ENCODE peak calls at places on chromosomes 11 and 22, in eight cellular contexts. One of them, this sample, is unnamed.
A peak's percentile ranks its signal among the peaks of the same experiment; 100 is the strongest.

GRCh38 chr22:40525250-40525884 is 111.2 kb downstream of the MRTFA start:
- DNase-seq in adrenal gland: peak; percentile 73
- DNase-seq in suprapubic skin: no peak
- DNase-seq in endothelial cell of umbilical vein: peak; percentile 65
- DNase-seq in H54: no peak
- DNase-seq in gastrocnemius medialis: peak; percentile 26
- DNase-seq in A549: no peak
- DNase-seq in uterus: no peak
- DNase-seq in this sample: peak; percentile 79

GRCh38 chr11:130071211-130071712 is 1.6 kb downstream of the APLP2 start:
- DNase-seq in A549: peak; percentile 5
- DNase-seq in endothelial cell of umbilical vein: peak; percentile 66
- DNase-seq in uterus: no peak
- DNase-seq in gastrocnemius medialis: no peak
- DNase-seq in adrenal gland: peak; percentile 11
- DNase-seq in suprapubic skin: no peak
- DNase-seq in H54: peak; percentile 28
- DNase-seq in this sample: peak; percentile 72

GRCh38 chr11:113840932-113841664 is 34.3 kb downstream of the USP28 start:
- DNase-seq in adrenal gland: no peak
- DNase-seq in uterus: no peak
- DNase-seq in endothelial cell of umbilical vein: no peak
- DNase-seq in H54: no peak
- DNase-seq in suprapubic skin: no peak
- DNase-seq in gastrocnemius medialis: no peak
- DNase-seq in A549: no peak
- DNase-seq in this sample: no peak

GRCh38 chr22:40348025-40348658 is 1.8 kb downstream of the ADSL start:
- DNase-seq in gastrocnemius medialis: peak; percentile 67
- DNase-seq in adrenal gland: peak; percentile 74
- DNase-seq in A549: peak; percentile 46
- DNase-seq in uterus: no peak
- DNase-seq in H54: peak; percentile 13
- DNase-seq in endothelial cell of umbilical vein: peak; percentile 65
- DNase-seq in suprapubic skin: no peak
- DNase-seq in this sample: peak; percentile 83

GRCh38 chr11:69909561-69910518 is 90.6 kb upstream of the FGF3 start:
- DNase-seq in endothelial cell of umbilical vein: no peak
- DNase-seq in A549: no peak
- DNase-seq in uterus: no peak
- DNase-seq in gastrocnemius medialis: no peak
- DNase-seq in H54: no peak
- DNase-seq in suprapubic skin: no peak
- DNase-seq in adrenal gland: no peak
- DNase-seq in this sample: no peak

GRCh38 chr11:26993965-26994446 is at the start of gene FIBIN:
- DNase-seq in A549: no peak
- DNase-seq in adrenal gland: no peak
- DNase-seq in endothelial cell of umbilical vein: no peak
- DNase-seq in suprapubic skin: peak; percentile 79
- DNase-seq in H54: no peak
- DNase-seq in uterus: peak; percentile 46
- DNase-seq in gastrocnemius medialis: peak; percentile 25
- DNase-seq in this sample: no peak

GRCh38 chr22:38320605-38321402 is 3.6 kb upstream of the CSNK1E start:
- DNase-seq in H54: no peak
- DNase-seq in A549: no peak
- DNase-seq in uterus: no peak
- DNase-seq in adrenal gland: peak; percentile 65
- DNase-seq in gastrocnemius medialis: no peak
- DNase-seq in endothelial cell of umbilical vein: no peak
- DNase-seq in suprapubic skin: no peak
- DNase-seq in this sample: no peak

GRCh38 chr11:91248199-91248807 is 976.3 kb upstream of the FAT3 start:
- DNase-seq in adrenal gland: peak; percentile 66
- DNase-seq in A549: peak; percentile 2
- DNase-seq in suprapubic skin: no peak
- DNase-seq in H54: no peak
- DNase-seq in uterus: no peak
- DNase-seq in endothelial cell of umbilical vein: peak; percentile 56
- DNase-seq in gastrocnemius medialis: no peak
- DNase-seq in this sample: peak; percentile 49

GRCh38 chr11:113655771-113656170 is 50.3 kb downstream of the TMPRSS5 start:
- DNase-seq in endothelial cell of umbilical vein: no peak
- DNase-seq in adrenal gland: no peak
- DNase-seq in gastrocnemius medialis: no peak
- DNase-seq in suprapubic skin: no peak
- DNase-seq in A549: no peak
- DNase-seq in uterus: no peak
- DNase-seq in H54: no peak
- DNase-seq in this sample: no peak

GRCh38 chr22:31750365-31751284 is 693 bp upstream of the PRR14L start:
- DNase-seq in uterus: no peak
- DNase-seq in endothelial cell of umbilical vein: no peak
- DNase-seq in A549: no peak
- DNase-seq in adrenal gland: no peak
- DNase-seq in H54: no peak
- DNase-seq in suprapubic skin: no peak
- DNase-seq in gastrocnemius medialis: no peak
- DNase-seq in this sample: peak; percentile 42

GRCh38 chr22:43814264-43814663 is 2.2 kb upstream of the EFCAB6 start:
- DNase-seq in A549: no peak
- DNase-seq in uterus: no peak
- DNase-seq in adrenal gland: no peak
- DNase-seq in H54: no peak
- DNase-seq in gastrocnemius medialis: no peak
- DNase-seq in suprapubic skin: no peak
- DNase-seq in endothelial cell of umbilical vein: no peak
- DNase-seq in this sample: no peak

GRCh38 chr11:64089493-64089892 is 53.8 kb downstream of the FLRT1 start:
- DNase-seq in uterus: no peak
- DNase-seq in gastrocnemius medialis: no peak
- DNase-seq in endothelial cell of umbilical vein: no peak
- DNase-seq in A549: no peak
- DNase-seq in H54: no peak
- DNase-seq in suprapubic skin: no peak
- DNase-seq in adrenal gland: no peak
- DNase-seq in this sample: no peak

DNA sequence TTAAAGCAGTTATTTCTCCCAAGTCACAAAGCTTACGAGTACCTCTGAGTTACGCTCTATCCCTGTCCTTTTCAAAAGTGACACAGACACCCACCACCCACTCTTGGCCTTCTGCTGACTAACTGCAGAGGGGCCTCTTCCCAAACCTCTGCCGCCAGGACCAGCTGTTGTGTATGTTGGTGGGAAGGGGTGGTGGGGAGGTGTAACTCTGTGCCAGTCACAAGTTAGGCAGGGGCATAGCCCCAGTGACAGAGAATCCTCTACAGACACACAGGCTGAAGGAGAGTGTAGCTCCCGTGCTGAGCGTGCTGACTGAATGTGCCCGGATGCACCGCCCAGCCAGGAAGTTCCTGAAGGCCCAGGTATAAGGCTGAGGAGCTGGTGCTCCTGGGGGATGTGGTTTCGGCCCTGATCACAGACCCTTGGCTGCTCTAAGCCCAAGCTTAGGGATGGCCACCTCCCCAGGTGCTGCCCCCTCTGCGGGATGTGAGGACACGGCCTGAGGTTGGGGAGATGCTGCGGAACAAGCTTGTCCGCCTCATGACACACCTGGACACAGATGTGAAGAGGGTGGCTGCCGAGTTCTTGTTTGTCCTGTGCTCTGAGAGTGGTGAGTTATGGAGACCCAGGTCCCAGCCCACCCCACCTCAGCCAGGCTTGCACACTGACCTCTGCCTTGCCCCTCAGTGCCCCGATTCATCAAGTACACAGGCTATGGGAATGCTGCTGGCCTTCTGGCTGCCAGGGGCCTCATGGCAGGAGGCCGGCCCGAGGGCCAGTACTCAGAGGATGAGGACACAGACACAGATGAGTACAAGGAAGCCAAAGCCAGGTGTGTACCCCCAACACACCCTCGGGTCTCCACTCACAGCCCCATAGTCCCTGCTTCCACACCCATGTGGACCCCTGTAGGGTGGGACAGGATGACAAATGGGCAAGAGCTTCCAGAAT is 4.9 kb downstream of the RIC8A start:
- DNase-seq in uterus: no peak
- DNase-seq in suprapubic skin: peak; percentile 56
- DNase-seq in gastrocnemius medialis: no peak
- DNase-seq in adrenal gland: no peak
- DNase-seq in H54: no peak
- DNase-seq in A549: no peak
- DNase-seq in endothelial cell of umbilical vein: no peak
- DNase-seq in this sample: no peak
- TF ChIP-seq POLR2A in uterus: no peak
- TF ChIP-seq POLR2A in suprapubic skin: no peak
- TF ChIP-seq POLR2A in gastrocnemius medialis: no peak
- TF ChIP-seq POLR2A in adrenal gland: no peak
- TF ChIP-seq POLR2A in H54: no peak
- TF ChIP-seq POLR2A in A549: no peak
- TF ChIP-seq POLR2A in endothelial cell of umbilical vein: no peak
- TF ChIP-seq POLR2A in this sample: no peak

DNA sequence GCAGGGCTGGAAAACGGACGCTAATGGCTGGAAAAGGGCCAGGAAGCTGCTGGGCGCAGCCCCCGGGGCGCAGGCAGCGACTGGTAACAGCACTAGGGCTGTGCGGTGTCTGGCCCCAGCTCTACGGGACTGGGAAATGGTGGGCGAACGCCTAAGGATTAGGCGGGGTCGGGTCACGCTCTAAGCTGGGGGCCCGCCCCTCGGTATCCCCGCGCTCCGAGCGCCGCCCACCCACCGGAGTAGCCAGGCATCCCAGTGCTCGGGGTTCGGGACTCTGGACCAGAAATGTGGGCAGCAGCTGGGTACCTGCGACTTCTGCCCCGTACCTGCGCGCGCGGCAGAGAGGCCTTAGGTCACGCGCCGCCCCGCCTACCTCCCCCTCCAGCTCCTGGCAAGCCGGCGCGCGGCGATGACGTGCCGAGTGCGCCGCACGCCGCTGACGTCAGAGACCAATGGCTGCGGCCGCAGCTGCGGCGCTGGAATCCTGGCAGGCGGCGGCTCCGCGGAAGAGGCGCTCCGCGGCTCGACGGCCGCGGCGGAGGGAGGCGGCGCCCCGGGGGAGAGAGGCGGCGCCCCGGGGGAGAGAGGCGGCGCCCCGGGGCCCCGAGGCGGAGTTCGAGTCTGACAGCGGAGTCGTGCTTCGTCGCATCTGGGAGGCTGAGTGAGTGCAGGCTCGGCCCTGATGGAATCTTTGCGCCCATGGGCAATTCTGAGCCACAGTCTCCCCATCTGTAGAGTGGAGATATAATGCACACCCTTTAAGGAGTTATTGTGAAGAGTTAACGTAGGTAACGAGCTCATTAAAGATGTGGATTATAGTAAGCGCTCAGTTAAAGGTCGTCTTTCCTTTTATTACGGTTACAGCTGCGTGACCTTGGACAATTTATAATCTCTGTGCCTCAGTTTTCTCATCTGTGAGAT is at the start of the genes HPS4 and SRRD:
- DNase-seq in H54: peak; percentile 53
- DNase-seq in A549: peak; percentile 62
- DNase-seq in uterus: peak; percentile 89
- DNase-seq in suprapubic skin: peak; percentile 94
- DNase-seq in adrenal gland: peak; percentile 92
- DNase-seq in gastrocnemius medialis: peak; percentile 86
- DNase-seq in endothelial cell of umbilical vein: peak; percentile 89
- DNase-seq in this sample: peak; percentile 98
- TF ChIP-seq POLR2A in H54: no peak
- TF ChIP-seq POLR2A in A549: peak; percentile 66
- TF ChIP-seq POLR2A in uterus: peak; percentile 60
- TF ChIP-seq POLR2A in suprapubic skin: no peak
- TF ChIP-seq POLR2A in adrenal gland: peak; percentile 86
- TF ChIP-seq POLR2A in gastrocnemius medialis: peak; percentile 95
- TF ChIP-seq POLR2A in endothelial cell of umbilical vein: peak; percentile 83
- TF ChIP-seq POLR2A in this sample: peak; percentile 85

GRCh38 chr22:49549256-49549655 is 278.4 kb downstream of the BRD1 start:
- DNase-seq in adrenal gland: no peak
- DNase-seq in gastrocnemius medialis: no peak
- DNase-seq in endothelial cell of umbilical vein: no peak
- DNase-seq in suprapubic skin: peak; percentile 47
- DNase-seq in uterus: no peak
- DNase-seq in A549: no peak
- DNase-seq in H54: no peak
- DNase-seq in this sample: no peak

GRCh38 chr22:49551446-49551845 is 276.2 kb downstream of the BRD1 start:
- DNase-seq in gastrocnemius medialis: no peak
- DNase-seq in suprapubic skin: peak; percentile 52
- DNase-seq in A549: no peak
- DNase-seq in adrenal gland: no peak
- DNase-seq in endothelial cell of umbilical vein: no peak
- DNase-seq in H54: no peak
- DNase-seq in uterus: no peak
- DNase-seq in this sample: no peak

GRCh38 chr22:49550766-49551362 is 276.8 kb downstream of the BRD1 start:
- DNase-seq in suprapubic skin: peak; percentile 55
- DNase-seq in adrenal gland: no peak
- DNase-seq in endothelial cell of umbilical vein: no peak
- DNase-seq in A549: no peak
- DNase-seq in uterus: no peak
- DNase-seq in H54: no peak
- DNase-seq in gastrocnemius medialis: no peak
- DNase-seq in this sample: no peak

GRCh38 chr22:49548356-49549202 is 279.1 kb downstream of the BRD1 start:
- DNase-seq in gastrocnemius medialis: no peak
- DNase-seq in suprapubic skin: peak; percentile 38
- DNase-seq in uterus: no peak
- DNase-seq in adrenal gland: no peak
- DNase-seq in A549: no peak
- DNase-seq in endothelial cell of umbilical vein: no peak
- DNase-seq in H54: no peak
- DNase-seq in this sample: no peak

DNA sequence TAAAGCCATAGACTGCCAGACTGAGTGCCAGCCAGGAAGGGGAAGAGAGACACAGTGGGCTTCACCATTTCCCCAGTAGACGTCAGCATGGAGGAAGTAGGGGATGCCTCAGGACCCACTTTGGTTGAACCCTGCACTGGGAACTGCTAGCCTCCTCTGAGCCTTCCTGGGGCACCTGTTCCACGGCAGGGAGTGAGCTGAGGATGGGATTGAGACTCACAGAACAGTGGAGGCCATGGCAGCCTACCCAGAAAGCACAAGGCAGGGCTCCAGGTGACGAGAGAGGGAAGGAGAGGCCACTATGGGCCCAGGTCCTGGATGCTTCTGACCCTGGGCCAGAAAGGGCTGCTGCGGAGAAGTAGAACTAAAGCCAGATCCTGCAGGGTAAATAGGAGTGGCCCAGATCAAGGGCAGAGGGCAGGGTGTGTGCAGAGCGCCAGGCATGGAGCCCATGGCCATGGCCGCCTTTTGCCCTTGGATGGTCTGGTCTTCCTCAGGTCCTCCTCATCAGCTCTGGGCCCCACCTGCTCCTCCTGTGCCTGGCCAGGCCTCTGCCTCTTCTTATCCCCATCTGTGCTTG is 277.7 kb downstream of the BRD1 start:
- DNase-seq in suprapubic skin: peak; percentile 59
- DNase-seq in uterus: no peak
- DNase-seq in A549: no peak
- DNase-seq in adrenal gland: no peak
- DNase-seq in gastrocnemius medialis: no peak
- DNase-seq in H54: no peak
- DNase-seq in endothelial cell of umbilical vein: no peak
- DNase-seq in this sample: no peak
- TF ChIP-seq POLR2A in suprapubic skin: no peak
- TF ChIP-seq POLR2A in uterus: no peak
- TF ChIP-seq POLR2A in A549: no peak
- TF ChIP-seq POLR2A in adrenal gland: no peak
- TF ChIP-seq POLR2A in gastrocnemius medialis: no peak
- TF ChIP-seq POLR2A in H54: no peak
- TF ChIP-seq POLR2A in endothelial cell of umbilical vein: no peak
- TF ChIP-seq POLR2A in this sample: no peak

GRCh38 chr22:36465232-36466021 is 16.0 kb downstream of the TXN2 start:
- DNase-seq in suprapubic skin: no peak
- DNase-seq in H54: peak; percentile 64
- DNase-seq in adrenal gland: peak; percentile 98
- DNase-seq in gastrocnemius medialis: peak; percentile 98
- DNase-seq in uterus: peak; percentile 79
- DNase-seq in A549: peak; percentile 75
- DNase-seq in endothelial cell of umbilical vein: peak; percentile 91
- DNase-seq in this sample: no peak
- TF ChIP-seq POLR2A in suprapubic skin: no peak
- TF ChIP-seq POLR2A in H54: no peak
- TF ChIP-seq POLR2A in adrenal gland: peak; percentile 73
- TF ChIP-seq POLR2A in gastrocnemius medialis: peak; percentile 53
- TF ChIP-seq POLR2A in uterus: peak; percentile 22
- TF ChIP-seq POLR2A in A549: no peak
- TF ChIP-seq POLR2A in endothelial cell of umbilical vein: no peak
- TF ChIP-seq POLR2A in this sample: no peak

This sample was measured in erythroblast.